ENCODE peak calls at places on chromosomes 3 and 15, in seven cellular contexts. One of them, this sample, is unnamed.

GRCh38 chr3:148588291-148588690 is 109.4 kb upstream of the AGTR1 start:
- DNase-seq in activated CD4-positive, alpha-beta T cell treated with anti-CD3 and anti-CD28 coated beads for 36 hours: no peak
- DNase-seq in GM04504: no peak
- DNase-seq in T1000: no peak
- DNase-seq in cardiac fibroblast: no peak
- DNase-seq in fibroblast of the conjunctiva: no peak
- DNase-seq in colonic mucosa: no peak
- DNase-seq in this sample: no peak

GRCh38 chr15:44243829-44244228 is 44.7 kb upstream of the GOLM2 start:
- DNase-seq in colonic mucosa: no peak
- DNase-seq in activated CD4-positive, alpha-beta T cell treated with anti-CD3 and anti-CD28 coated beads for 36 hours: no peak
- DNase-seq in T1000: no peak
- DNase-seq in GM04504: no peak
- DNase-seq in cardiac fibroblast: no peak
- DNase-seq in fibroblast of the conjunctiva: no peak
- DNase-seq in this sample: no peak

GRCh38 chr3:13214847-13215472 is 141.7 kb upstream of the IQSEC1 start:
- DNase-seq in GM04504: no peak
- DNase-seq in fibroblast of the conjunctiva: no peak
- DNase-seq in T1000: no peak
- DNase-seq in colonic mucosa: no peak
- DNase-seq in cardiac fibroblast: no peak
- DNase-seq in activated CD4-positive, alpha-beta T cell treated with anti-CD3 and anti-CD28 coated beads for 36 hours: no peak
- DNase-seq in this sample: no peak

GRCh38 chr15:69074011-69074842 is 59.7 kb downstream of the NOX5 start:
- DNase-seq in fibroblast of the conjunctiva: peak
- DNase-seq in colonic mucosa: peak
- DNase-seq in GM04504: no peak
- DNase-seq in activated CD4-positive, alpha-beta T cell treated with anti-CD3 and anti-CD28 coated beads for 36 hours: peak
- DNase-seq in cardiac fibroblast: peak
- DNase-seq in T1000: no peak
- DNase-seq in this sample: peak

GRCh38 chr15:67039349-67040075 is 25.9 kb upstream of the SMAD3 start:
- DNase-seq in colonic mucosa: no peak
- DNase-seq in cardiac fibroblast: no peak
- DNase-seq in activated CD4-positive, alpha-beta T cell treated with anti-CD3 and anti-CD28 coated beads for 36 hours: no peak
- DNase-seq in GM04504: no peak
- DNase-seq in T1000: no peak
- DNase-seq in fibroblast of the conjunctiva: no peak
- DNase-seq in this sample: no peak

GRCh38 chr3:108845709-108846293 is 23.2 kb downstream of the TRAT1 start:
- DNase-seq in T1000: no peak
- DNase-seq in cardiac fibroblast: no peak
- DNase-seq in fibroblast of the conjunctiva: no peak
- DNase-seq in GM04504: no peak
- DNase-seq in colonic mucosa: no peak
- DNase-seq in activated CD4-positive, alpha-beta T cell treated with anti-CD3 and anti-CD28 coated beads for 36 hours: no peak
- DNase-seq in this sample: no peak

GRCh38 chr15:83030021-83030420 is 18.6 kb upstream of the C15orf40 start:
- DNase-seq in fibroblast of the conjunctiva: no peak
- DNase-seq in T1000: peak
- DNase-seq in colonic mucosa: no peak
- DNase-seq in GM04504: no peak
- DNase-seq in activated CD4-positive, alpha-beta T cell treated with anti-CD3 and anti-CD28 coated beads for 36 hours: no peak
- DNase-seq in cardiac fibroblast: no peak
- DNase-seq in this sample: no peak

GRCh38 chr3:30467596-30468238 is 138.7 kb upstream of the TGFBR2 start:
- DNase-seq in GM04504: no peak
- DNase-seq in fibroblast of the conjunctiva: no peak
- DNase-seq in T1000: no peak
- DNase-seq in activated CD4-positive, alpha-beta T cell treated with anti-CD3 and anti-CD28 coated beads for 36 hours: no peak
- DNase-seq in cardiac fibroblast: no peak
- DNase-seq in colonic mucosa: no peak
- DNase-seq in this sample: no peak

GRCh38 chr15:101326462-101327146 is 31.6 kb upstream of the SNRPA1 start:
- DNase-seq in cardiac fibroblast: no peak
- DNase-seq in fibroblast of the conjunctiva: no peak
- DNase-seq in T1000: no peak
- DNase-seq in colonic mucosa: no peak
- DNase-seq in activated CD4-positive, alpha-beta T cell treated with anti-CD3 and anti-CD28 coated beads for 36 hours: no peak
- DNase-seq in GM04504: no peak
- DNase-seq in this sample: no peak

GRCh38 chr15:82539690-82540054 is 585 bp downstream of the RPS17 start:
- DNase-seq in T1000: no peak
- DNase-seq in GM04504: no peak
- DNase-seq in cardiac fibroblast: no peak
- DNase-seq in fibroblast of the conjunctiva: no peak
- DNase-seq in colonic mucosa: peak
- DNase-seq in activated CD4-positive, alpha-beta T cell treated with anti-CD3 and anti-CD28 coated beads for 36 hours: no peak
- DNase-seq in this sample: no peak

GRCh38 chr15:89888214-89888804 is 5.5 kb downstream of the AP3S2 start:
- DNase-seq in T1000: no peak
- DNase-seq in fibroblast of the conjunctiva: peak
- DNase-seq in activated CD4-positive, alpha-beta T cell treated with anti-CD3 and anti-CD28 coated beads for 36 hours: no peak
- DNase-seq in GM04504: peak
- DNase-seq in cardiac fibroblast: peak
- DNase-seq in colonic mucosa: peak
- DNase-seq in this sample: peak

GRCh38 chr3:128489860-128490649 is 2.9 kb downstream of the GATA2 start:
- DNase-seq in activated CD4-positive, alpha-beta T cell treated with anti-CD3 and anti-CD28 coated beads for 36 hours: peak
- DNase-seq in cardiac fibroblast: peak
- DNase-seq in GM04504: no peak
- DNase-seq in colonic mucosa: peak
- DNase-seq in T1000: no peak
- DNase-seq in fibroblast of the conjunctiva: no peak
- DNase-seq in this sample: peak

GRCh38 chr3:162441716-162442115 is 945.1 kb downstream of the OTOL1 start:
- DNase-seq in fibroblast of the conjunctiva: peak
- DNase-seq in activated CD4-positive, alpha-beta T cell treated with anti-CD3 and anti-CD28 coated beads for 36 hours: no peak
- DNase-seq in colonic mucosa: no peak
- DNase-seq in cardiac fibroblast: peak
- DNase-seq in GM04504: no peak
- DNase-seq in T1000: no peak
- DNase-seq in this sample: no peak

GRCh38 chr3:143332046-143332445 is 212.5 kb downstream of the CHST2 start:
- DNase-seq in T1000: no peak
- DNase-seq in fibroblast of the conjunctiva: no peak
- DNase-seq in GM04504: no peak
- DNase-seq in cardiac fibroblast: peak
- DNase-seq in activated CD4-positive, alpha-beta T cell treated with anti-CD3 and anti-CD28 coated beads for 36 hours: no peak
- DNase-seq in colonic mucosa: no peak
- DNase-seq in this sample: no peak

GRCh38 chr15:60219841-60220240 is 177.9 kb downstream of the ANXA2 start:
- DNase-seq in GM04504: no peak
- DNase-seq in colonic mucosa: no peak
- DNase-seq in T1000: no peak
- DNase-seq in cardiac fibroblast: no peak
- DNase-seq in fibroblast of the conjunctiva: no peak
- DNase-seq in activated CD4-positive, alpha-beta T cell treated with anti-CD3 and anti-CD28 coated beads for 36 hours: no peak
- DNase-seq in this sample: no peak

GRCh38 chr3:49469037-49469875 is 811 bp upstream of the DAG1 start:
- DNase-seq in activated CD4-positive, alpha-beta T cell treated with anti-CD3 and anti-CD28 coated beads for 36 hours: no peak
- DNase-seq in GM04504: peak
- DNase-seq in cardiac fibroblast: peak
- DNase-seq in T1000: peak
- DNase-seq in fibroblast of the conjunctiva: peak
- DNase-seq in colonic mucosa: peak
- DNase-seq in this sample: peak

GRCh38 chr3:139355937-139356336 is 12.1 kb downstream of the MRPS22 start:
- DNase-seq in activated CD4-positive, alpha-beta T cell treated with anti-CD3 and anti-CD28 coated beads for 36 hours: no peak
- DNase-seq in GM04504: no peak
- DNase-seq in fibroblast of the conjunctiva: no peak
- DNase-seq in cardiac fibroblast: no peak
- DNase-seq in T1000: no peak
- DNase-seq in colonic mucosa: no peak
- DNase-seq in this sample: no peak

GRCh38 chr3:127675651-127676391 is 3.1 kb downstream of the ABTB1 start:
- DNase-seq in activated CD4-positive, alpha-beta T cell treated with anti-CD3 and anti-CD28 coated beads for 36 hours: no peak
- DNase-seq in colonic mucosa: no peak
- DNase-seq in GM04504: no peak
- DNase-seq in fibroblast of the conjunctiva: no peak
- DNase-seq in cardiac fibroblast: no peak
- DNase-seq in T1000: no peak
- DNase-seq in this sample: no peak

GRCh38 chr3:89697321-89697916 is 590.0 kb downstream of the EPHA3 start:
- DNase-seq in colonic mucosa: peak
- DNase-seq in T1000: peak
- DNase-seq in cardiac fibroblast: no peak
- DNase-seq in fibroblast of the conjunctiva: no peak
- DNase-seq in activated CD4-positive, alpha-beta T cell treated with anti-CD3 and anti-CD28 coated beads for 36 hours: no peak
- DNase-seq in GM04504: no peak
- DNase-seq in this sample: no peak

GRCh38 chr3:101809178-101810022 is 30.4 kb downstream of the NXPE3 start:
- DNase-seq in T1000: no peak
- DNase-seq in activated CD4-positive, alpha-beta T cell treated with anti-CD3 and anti-CD28 coated beads for 36 hours: peak
- DNase-seq in GM04504: no peak
- DNase-seq in cardiac fibroblast: peak
- DNase-seq in fibroblast of the conjunctiva: peak
- DNase-seq in colonic mucosa: peak
- DNase-seq in this sample: no peak

GRCh38 chr3:16114930-16115329 is 59.5 kb upstream of the GALNT15 start:
- DNase-seq in T1000: no peak
- DNase-seq in activated CD4-positive, alpha-beta T cell treated with anti-CD3 and anti-CD28 coated beads for 36 hours: no peak
- DNase-seq in colonic mucosa: no peak
- DNase-seq in GM04504: no peak
- DNase-seq in cardiac fibroblast: no peak
- DNase-seq in fibroblast of the conjunctiva: no peak
- DNase-seq in this sample: no peak

GRCh38 chr15:31268911-31269784 is 57.5 kb upstream of the KLF13 start:
- DNase-seq in GM04504: no peak
- DNase-seq in colonic mucosa: peak
- DNase-seq in fibroblast of the conjunctiva: no peak
- DNase-seq in T1000: no peak
- DNase-seq in activated CD4-positive, alpha-beta T cell treated with anti-CD3 and anti-CD28 coated beads for 36 hours: no peak
- DNase-seq in cardiac fibroblast: no peak
- DNase-seq in this sample: no peak

GRCh38 chr3:65879372-65879771 is 159.3 kb downstream of the MAGI1 start:
- DNase-seq in fibroblast of the conjunctiva: no peak
- DNase-seq in cardiac fibroblast: no peak
- DNase-seq in activated CD4-positive, alpha-beta T cell treated with anti-CD3 and anti-CD28 coated beads for 36 hours: no peak
- DNase-seq in GM04504: no peak
- DNase-seq in T1000: no peak
- DNase-seq in colonic mucosa: no peak
- DNase-seq in this sample: no peak

GRCh38 chr3:186413615-186414415 is 51.8 kb upstream of the DGKG start:
- DNase-seq in GM04504: no peak
- DNase-seq in activated CD4-positive, alpha-beta T cell treated with anti-CD3 and anti-CD28 coated beads for 36 hours: peak
- DNase-seq in cardiac fibroblast: peak
- DNase-seq in colonic mucosa: no peak
- DNase-seq in fibroblast of the conjunctiva: no peak
- DNase-seq in T1000: no peak
- DNase-seq in this sample: no peak

GRCh38 chr3:54056521-54056920 is 65.8 kb upstream of the CACNA2D3 start:
- DNase-seq in cardiac fibroblast: no peak
- DNase-seq in fibroblast of the conjunctiva: no peak
- DNase-seq in GM04504: no peak
- DNase-seq in colonic mucosa: no peak
- DNase-seq in T1000: no peak
- DNase-seq in activated CD4-positive, alpha-beta T cell treated with anti-CD3 and anti-CD28 coated beads for 36 hours: no peak
- DNase-seq in this sample: no peak

GRCh38 chr3:107227091-107227490 is 150.1 kb upstream of the CCDC54 start:
- DNase-seq in fibroblast of the conjunctiva: no peak
- DNase-seq in colonic mucosa: no peak
- DNase-seq in T1000: no peak
- DNase-seq in activated CD4-positive, alpha-beta T cell treated with anti-CD3 and anti-CD28 coated beads for 36 hours: no peak
- DNase-seq in GM04504: no peak
- DNase-seq in cardiac fibroblast: peak
- DNase-seq in this sample: no peak

GRCh38 chr3:167887096-167887495 is 151.6 kb downstream of the SERPINI1 start:
- DNase-seq in cardiac fibroblast: no peak
- DNase-seq in colonic mucosa: no peak
- DNase-seq in T1000: no peak
- DNase-seq in GM04504: no peak
- DNase-seq in fibroblast of the conjunctiva: peak
- DNase-seq in activated CD4-positive, alpha-beta T cell treated with anti-CD3 and anti-CD28 coated beads for 36 hours: no peak
- DNase-seq in this sample: no peak

GRCh38 chr3:177426151-177426904 is 229.0 kb upstream of the TBL1XR1 start:
- DNase-seq in activated CD4-positive, alpha-beta T cell treated with anti-CD3 and anti-CD28 coated beads for 36 hours: no peak
- DNase-seq in colonic mucosa: no peak
- DNase-seq in cardiac fibroblast: no peak
- DNase-seq in T1000: no peak
- DNase-seq in fibroblast of the conjunctiva: no peak
- DNase-seq in GM04504: peak
- DNase-seq in this sample: no peak

GRCh38 chr3:30135190-30135589 is 471.2 kb upstream of the TGFBR2 start:
- DNase-seq in activated CD4-positive, alpha-beta T cell treated with anti-CD3 and anti-CD28 coated beads for 36 hours: no peak
- DNase-seq in GM04504: no peak
- DNase-seq in cardiac fibroblast: no peak
- DNase-seq in fibroblast of the conjunctiva: no peak
- DNase-seq in colonic mucosa: no peak
- DNase-seq in T1000: no peak
- DNase-seq in this sample: no peak

GRCh38 chr3:16140116-16140893 is 34.2 kb upstream of the GALNT15 start:
- DNase-seq in GM04504: peak
- DNase-seq in cardiac fibroblast: peak
- DNase-seq in colonic mucosa: no peak
- DNase-seq in T1000: no peak
- DNase-seq in fibroblast of the conjunctiva: peak
- DNase-seq in activated CD4-positive, alpha-beta T cell treated with anti-CD3 and anti-CD28 coated beads for 36 hours: no peak
- DNase-seq in this sample: no peak

GRCh38 chr3:177595789-177596188 is 398.5 kb upstream of the TBL1XR1 start:
- DNase-seq in GM04504: no peak
- DNase-seq in cardiac fibroblast: no peak
- DNase-seq in activated CD4-positive, alpha-beta T cell treated with anti-CD3 and anti-CD28 coated beads for 36 hours: no peak
- DNase-seq in T1000: no peak
- DNase-seq in fibroblast of the conjunctiva: no peak
- DNase-seq in colonic mucosa: no peak
- DNase-seq in this sample: no peak

GRCh38 chr15:63971427-63971805 is 74.9 kb downstream of the DAPK2 start:
- DNase-seq in activated CD4-positive, alpha-beta T cell treated with anti-CD3 and anti-CD28 coated beads for 36 hours: peak
- DNase-seq in colonic mucosa: peak
- DNase-seq in GM04504: no peak
- DNase-seq in T1000: no peak
- DNase-seq in fibroblast of the conjunctiva: no peak
- DNase-seq in cardiac fibroblast: no peak
- DNase-seq in this sample: no peak

GRCh38 chr15:98609144-98609852 is 39.0 kb upstream of the IGF1R start:
- DNase-seq in cardiac fibroblast: peak
- DNase-seq in colonic mucosa: no peak
- DNase-seq in fibroblast of the conjunctiva: no peak
- DNase-seq in T1000: peak
- DNase-seq in GM04504: peak
- DNase-seq in activated CD4-positive, alpha-beta T cell treated with anti-CD3 and anti-CD28 coated beads for 36 hours: no peak
- DNase-seq in this sample: no peak

GRCh38 chr15:74245342-74245931 is 9.3 kb downstream of the CCDC33 start:
- DNase-seq in colonic mucosa: no peak
- DNase-seq in cardiac fibroblast: no peak
- DNase-seq in T1000: no peak
- DNase-seq in GM04504: no peak
- DNase-seq in activated CD4-positive, alpha-beta T cell treated with anti-CD3 and anti-CD28 coated beads for 36 hours: peak
- DNase-seq in fibroblast of the conjunctiva: no peak
- DNase-seq in this sample: no peak

GRCh38 chr3:71035314-71035713 is 548.2 kb downstream of the FOXP1 start:
- DNase-seq in colonic mucosa: peak
- DNase-seq in fibroblast of the conjunctiva: no peak
- DNase-seq in GM04504: no peak
- DNase-seq in T1000: no peak
- DNase-seq in cardiac fibroblast: peak
- DNase-seq in activated CD4-positive, alpha-beta T cell treated with anti-CD3 and anti-CD28 coated beads for 36 hours: no peak
- DNase-seq in this sample: no peak

GRCh38 chr3:120438971-120439370 is 11.8 kb downstream of the FSTL1 start:
- DNase-seq in activated CD4-positive, alpha-beta T cell treated with anti-CD3 and anti-CD28 coated beads for 36 hours: no peak
- DNase-seq in fibroblast of the conjunctiva: no peak
- DNase-seq in GM04504: no peak
- DNase-seq in T1000: no peak
- DNase-seq in colonic mucosa: peak
- DNase-seq in cardiac fibroblast: peak
- DNase-seq in this sample: no peak

GRCh38 chr3:98013428-98014349 is 21.4 kb downstream of the GABRR3 start:
- DNase-seq in activated CD4-positive, alpha-beta T cell treated with anti-CD3 and anti-CD28 coated beads for 36 hours: no peak
- DNase-seq in colonic mucosa: no peak
- DNase-seq in GM04504: no peak
- DNase-seq in cardiac fibroblast: peak
- DNase-seq in fibroblast of the conjunctiva: no peak
- DNase-seq in T1000: peak
- DNase-seq in this sample: no peak

GRCh38 chr3:140455476-140455875 is 222.4 kb upstream of the TRIM42 start:
- DNase-seq in colonic mucosa: no peak
- DNase-seq in cardiac fibroblast: no peak
- DNase-seq in activated CD4-positive, alpha-beta T cell treated with anti-CD3 and anti-CD28 coated beads for 36 hours: no peak
- DNase-seq in GM04504: no peak
- DNase-seq in T1000: no peak
- DNase-seq in fibroblast of the conjunctiva: no peak
- DNase-seq in this sample: no peak